ENCODE peak calls at places on chromosome 7, in ten cellular contexts. M, X, Q, G, F, B, P, O, N and W are unnamed samples.
A peak's percentile ranks its signal among the peaks of the same experiment; 100 is the strongest.

GRCh38 chr7:94656658-94656924 is 658 bp upstream of the SGCE start:
- DNase-seq in M (no peak), G (no peak), P (no peak), Q (no peak), X (no peak), N (no peak), B (no peak), F (no peak), O (no peak), W (no peak)

GRCh38 chr7:133044722-133045473 is 37.0 kb downstream of the CHCHD3 start:
- DNase-seq in O (no peak), X (no peak), Q (no peak), P (no peak), B (no peak), N (no peak), F (no peak), G (no peak), M (no peak), W (no peak)

GRCh38 chr7:126394406-126394805 is 858.3 kb downstream of the GRM8 start:
- DNase-seq in X (no peak), M (no peak), O (peak; percentile 29), P (no peak), B (no peak), N (no peak), G (no peak), F (no peak), Q (no peak), W (no peak)

GRCh38 chr7:111873963-111874693 is 311.8 kb upstream of the IMMP2L start:
- DNase-seq in Q (no peak), G (no peak), X (no peak), P (no peak), F (no peak), M (no peak), N (no peak), O (no peak), B (no peak), W (no peak)

GRCh38 chr7:117665393-117665792 is 185.6 kb downstream of the CFTR start:
- DNase-seq in F (no peak), O (no peak), X (no peak), G (no peak), B (no peak), Q (no peak), M (no peak), N (no peak), P (no peak), W (no peak)

GRCh38 chr7:114819629-114820362 is 102.1 kb upstream of the MDFIC start:
- DNase-seq in M (no peak), B (peak; percentile 11), F (peak; percentile 34), P (peak; percentile 64), Q (peak; percentile 67), O (no peak), X (no peak), G (no peak), N (no peak), W (no peak)

GRCh38 chr7:151647874-151648273 is 128.2 kb upstream of the RHEB start:
- DNase-seq in X (no peak), O (no peak), M (no peak), Q (no peak), B (no peak), P (no peak), N (no peak), F (no peak), G (no peak), W (no peak)

GRCh38 chr7:88095-88926 is 104.1 kb upstream of the FAM20C start:
- DNase-seq in Q (no peak), O (no peak), B (no peak), X (no peak), P (peak; percentile 55), G (no peak), F (no peak), N (no peak), M (no peak), W (no peak)

GRCh38 chr7:41567350-41568114 is 135.4 kb downstream of the INHBA start:
- DNase-seq in Q (no peak), O (no peak), P (no peak), M (no peak), G (no peak), X (no peak), N (no peak), B (no peak), F (no peak), W (no peak)

GRCh38 chr7:128963327-128963757 is 25.6 kb downstream of the IRF5 start:
- DNase-seq in B (no peak), G (no peak), P (no peak), O (no peak), F (no peak), Q (no peak), X (no peak), M (no peak), N (peak; percentile 33), W (no peak)

GRCh38 chr7:20340839-20341238 is 10.1 kb downstream of the ITGB8 start:
- DNase-seq in X (no peak), B (peak; percentile 74), M (no peak), F (no peak), Q (no peak), N (no peak), P (no peak), G (no peak), O (no peak), W (no peak)

DNA sequence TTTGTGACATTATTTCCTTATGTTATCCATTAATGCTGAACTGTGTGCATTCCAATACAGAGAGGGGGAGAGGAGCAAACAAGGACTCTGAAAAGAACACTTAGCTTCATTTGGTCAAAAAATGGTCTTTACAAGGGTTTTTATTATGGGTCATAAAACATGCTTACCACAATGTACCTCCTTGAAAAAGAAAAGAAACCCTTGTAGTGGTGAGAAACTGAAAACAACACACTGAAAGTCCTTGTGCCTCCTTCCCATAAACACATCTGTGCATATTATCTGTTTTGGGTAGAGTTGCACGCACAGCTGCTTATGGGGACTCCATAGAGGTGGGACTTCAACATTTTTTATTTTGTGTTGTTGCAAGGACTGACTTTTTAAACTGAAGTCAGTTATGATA is 98.7 kb downstream of the CDK6 start:
- DNase-seq in Q (no peak), P (no peak), N (no peak), M (no peak), B (no peak), G (no peak), O (no peak), X (no peak), F (no peak), W (no peak)
- H3K4me1 ChIP-seq in Q (peaks cover 41% of the 10 kb centered on the region), P (no peaks in the 10 kb centered on the region), N (no peaks in the 10 kb centered on the region), M (peaks cover 4% of the 10 kb centered on the region), B (peaks cover 5% of the 10 kb centered on the region), G (no peaks in the 10 kb centered on the region), O (no peaks in the 10 kb centered on the region), X (no peaks in the 10 kb centered on the region), F (no peaks in the 10 kb centered on the region), W (no peaks in the 10 kb centered on the region)

GRCh38 chr7:29145553-29146081 is 720 bp downstream of the CPVL start:
- DNase-seq in O (no peak), X (no peak), B (no peak), G (no peak), P (no peak), Q (no peak), M (no peak), F (no peak), N (no peak), W (no peak)

GRCh38 chr7:29143698-29144203 is 2.6 kb downstream of the CPVL start:
- DNase-seq in M (no peak), N (no peak), Q (no peak), P (no peak), O (no peak), F (no peak), X (no peak), B (no peak), G (no peak), W (no peak)

GRCh38 chr7:29147821-29148220 is 1.5 kb upstream of the CPVL start:
- DNase-seq in B (no peak), F (no peak), Q (no peak), P (no peak), X (no peak), G (peak; percentile 28), N (no peak), M (no peak), O (no peak), W (no peak)

GRCh38 chr7:29146888-29147609 is 712 bp upstream of the CPVL start:
- DNase-seq in O (no peak), M (no peak), B (peak; percentile 28), Q (no peak), N (no peak), P (peak; percentile 70), X (no peak), F (no peak), G (peak; percentile 73), W (no peak)

GRCh38 chr7:29146082-29146706 is at the start of gene CPVL:
- DNase-seq in M (peak; percentile 63), B (peak; percentile 73), G (peak; percentile 75), N (no peak), O (peak; percentile 84), X (no peak), F (peak; percentile 49), Q (no peak), P (peak; percentile 87), W (peak; percentile 22)
- TF ChIP-seq POLR2A in M (peak; percentile 41), B (peak; percentile 57), G (peak; percentile 55), N (no peak), O (peak; percentile 50), X (no peak), F (peak; percentile 49), Q (no peak), P (peak; percentile 24), W (no peak)

DNA sequence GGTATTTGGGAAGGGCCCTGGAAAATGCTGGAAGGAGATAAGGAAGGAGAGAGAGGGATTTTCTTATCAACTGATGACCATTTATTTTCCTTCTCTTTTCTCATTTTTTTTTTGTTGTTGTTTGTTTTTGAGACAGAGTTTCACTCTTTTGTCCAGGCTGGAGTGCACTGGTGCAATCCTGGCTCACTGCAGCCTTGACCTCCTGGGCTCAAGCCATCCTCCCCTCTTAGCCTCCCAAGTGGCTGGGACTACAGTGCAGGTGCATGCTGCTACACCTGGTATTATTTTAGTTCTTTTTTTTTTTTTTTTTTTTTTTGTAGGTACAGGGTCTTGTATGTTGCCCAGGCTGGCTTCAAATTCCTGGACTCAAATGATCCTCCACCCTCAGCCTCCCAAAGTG is 52.2 kb downstream of the HIP1 start:
- DNase-seq in Q (no peak), O (no peak), M (no peak), N (no peak), P (peak; percentile 14), F (no peak), X (no peak), B (no peak), G (no peak), W (no peak)
- H3K4me1 ChIP-seq in Q (peaks cover 24% of the 10 kb centered on the region), O (peaks cover 10% of the 10 kb centered on the region), M (no peaks in the 10 kb centered on the region), N (peaks cover 8% of the 10 kb centered on the region), P (no peaks in the 10 kb centered on the region), F (no peaks in the 10 kb centered on the region), X (peaks cover 10% of the 10 kb centered on the region), B (peaks cover 7% of the 10 kb centered on the region), G (peaks cover 6% of the 10 kb centered on the region), W (no peaks in the 10 kb centered on the region)

DNA sequence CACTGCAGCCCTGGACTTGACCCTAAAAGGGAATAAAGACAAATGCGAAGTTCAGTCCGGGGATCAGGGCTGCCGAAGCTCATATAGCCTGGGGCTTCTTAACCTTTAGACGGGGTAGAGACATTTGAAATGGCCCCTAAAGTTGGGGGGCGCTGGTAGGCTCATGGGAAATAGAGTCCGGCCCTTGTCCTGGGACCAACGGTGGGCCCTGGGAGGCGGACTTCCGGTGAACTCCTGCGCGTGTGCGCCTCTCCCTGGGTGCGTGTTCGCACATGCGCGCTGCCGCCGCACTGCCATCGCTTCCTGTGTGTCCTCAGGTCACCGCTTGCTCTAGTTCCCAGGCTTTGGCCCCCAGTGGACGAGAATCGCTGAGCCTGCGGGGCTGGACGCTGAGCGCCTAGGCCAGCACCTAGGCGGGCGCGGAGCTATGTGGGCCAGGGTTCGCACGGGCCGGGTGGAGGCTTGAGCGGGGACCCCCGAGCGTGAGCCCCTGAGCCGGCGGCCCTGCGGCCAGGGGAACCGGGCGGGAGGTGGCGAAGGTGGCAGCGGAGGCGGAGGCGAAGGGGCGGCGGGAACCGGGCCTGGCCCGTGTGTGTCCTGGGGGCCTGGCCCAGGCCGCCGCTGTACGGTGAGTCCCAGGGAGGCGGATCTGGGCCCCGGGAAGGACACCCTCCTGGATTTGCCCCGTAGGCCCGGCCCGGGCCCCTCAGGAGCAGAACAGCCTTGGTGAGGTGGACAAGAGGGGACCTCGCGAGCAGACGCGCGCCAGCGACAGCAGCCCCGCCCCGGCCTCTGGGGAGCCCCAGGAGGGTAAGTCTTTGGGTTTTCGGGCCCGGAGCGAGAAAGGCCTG is 23.0 kb upstream of the ZNF12 start:
- DNase-seq in M (peak; percentile 97), F (peak; percentile 69), G (peak; percentile 94), Q (peak; percentile 80), P (peak; percentile 97), B (peak; percentile 95), X (peak; percentile 93), O (peak; percentile 97), N (peak; percentile 87), W (peak; percentile 80)
- TF ChIP-seq POLR2A in M (peak; percentile 58), F (peak; percentile 50), G (peak; percentile 44), Q (peak; percentile 82), P (no peak), B (peak; percentile 67), X (peak; percentile 82), O (no peak), N (no peak), W (peak; percentile 22)